ENCODE peak calls at places on chromosomes 7 and 10, in seven cellular contexts. W is mesenchymal stem cell, J is H9, H is neuronal stem cell, F is H1, X is IMR-90, G is mesendoderm. N is an unnamed sample.

GRCh38 chr7:158395349-158395748 is 192.3 kb downstream of the PTPRN2 start:
- DNase-seq in J (no peak), W (no peak), F (no peak), G (no peak), X (no peak), H (no peak), N (no peak)

GRCh38 chr7:84999450-84999849 is 187.4 kb downstream of the SEMA3D start:
- DNase-seq in F (no peak), H (no peak), G (no peak), X (no peak), W (no peak), J (no peak), N (no peak)

GRCh38 chr10:61901829-61902447 is 439 bp downstream of the ARID5B start:
- DNase-seq in H (peak; percentile 39), X (no peak), G (peak; percentile 59), F (peak; percentile 59), W (peak; percentile 65), J (no peak), N (peak; percentile 64)

GRCh38 chr10:43287056-43288007 is 20.5 kb upstream of the RASGEF1A start:
- DNase-seq in J (no peak), W (peak; percentile 5), X (no peak), F (no peak), G (peak; percentile 58), H (no peak), N (no peak)

GRCh38 chr7:150941983-150942590 is 36.0 kb downstream of the KCNH2 start:
- DNase-seq in F (no peak), J (peak; percentile 73), G (peak; percentile 28), W (no peak), H (no peak), X (no peak), N (no peak)

GRCh38 chr10:75286901-75287300 is 51.1 kb upstream of the COMTD1 start:
- DNase-seq in G (no peak), W (no peak), J (no peak), H (no peak), X (no peak), F (peak; percentile 30), N (no peak)

GRCh38 chr7:150748402-150748801 is 11.2 kb downstream of the GIMAP5 start:
- DNase-seq in W (no peak), G (no peak), F (no peak), X (no peak), J (no peak), H (no peak), N (no peak)

GRCh38 chr7:92594746-92595145 is 4.6 kb upstream of the FAM133B start:
- DNase-seq in W (no peak), J (no peak), F (no peak), X (no peak), G (no peak), H (no peak), N (no peak)

GRCh38 chr10:8389630-8390029 is 335.1 kb downstream of the GATA3 start:
- DNase-seq in F (no peak), G (no peak), X (no peak), H (no peak), W (no peak), J (no peak), N (peak; percentile 83)

GRCh38 chr7:50821457-50821977 is 38.8 kb upstream of the GRB10 start:
- DNase-seq in J (no peak), F (no peak), W (peak; percentile 55), X (peak; percentile 45), H (no peak), G (no peak), N (peak; percentile 95)
- H3K23ac ChIP-seq in J (no peak overlapping the region), F (no peak overlapping the region), W (no peak overlapping the region), X (no peak overlapping the region), H (no peak overlapping the region), G (no peak overlapping the region), N (no peak overlapping the region)

DNA sequence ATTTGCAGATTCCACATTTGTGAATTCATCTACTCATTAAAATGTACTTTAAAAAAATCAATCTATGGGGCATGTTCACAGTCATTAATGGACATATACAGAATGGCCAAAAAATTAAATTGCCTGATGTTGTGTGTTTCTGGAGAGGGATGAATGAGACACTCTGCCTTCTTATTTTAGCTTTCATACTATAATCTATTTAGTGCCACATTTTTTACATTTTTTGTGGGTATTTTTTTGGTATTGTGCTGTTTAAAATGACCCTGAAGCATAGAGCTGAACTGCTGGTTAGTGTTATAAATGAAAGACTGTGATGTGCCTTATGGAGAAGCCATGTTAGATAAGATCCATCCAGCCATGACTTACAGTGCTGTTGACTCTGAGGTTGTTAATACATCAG is 961.8 kb upstream of the LRRN3 start:
- DNase-seq in W (no peak), J (no peak), G (no peak), H (no peak), F (no peak), X (no peak), N (no peak)
- H3K23ac ChIP-seq in W (no peak overlapping the region), J (no peak overlapping the region), G (no peak overlapping the region), H (no peak overlapping the region), F (no peak overlapping the region), X (no peak overlapping the region), N (no peak overlapping the region)

GRCh38 chr10:86863443-86863842 is 94.0 kb downstream of the MMRN2 start:
- DNase-seq in J (no peak), F (no peak), H (no peak), G (peak; percentile 44), X (no peak), W (no peak), N (no peak)
- H3K23ac ChIP-seq in J (no peak overlapping the region), F (no peak overlapping the region), H (no peak overlapping the region), G (no peak overlapping the region), X (no peak overlapping the region), W (no peak overlapping the region), N (no peak overlapping the region)

DNA sequence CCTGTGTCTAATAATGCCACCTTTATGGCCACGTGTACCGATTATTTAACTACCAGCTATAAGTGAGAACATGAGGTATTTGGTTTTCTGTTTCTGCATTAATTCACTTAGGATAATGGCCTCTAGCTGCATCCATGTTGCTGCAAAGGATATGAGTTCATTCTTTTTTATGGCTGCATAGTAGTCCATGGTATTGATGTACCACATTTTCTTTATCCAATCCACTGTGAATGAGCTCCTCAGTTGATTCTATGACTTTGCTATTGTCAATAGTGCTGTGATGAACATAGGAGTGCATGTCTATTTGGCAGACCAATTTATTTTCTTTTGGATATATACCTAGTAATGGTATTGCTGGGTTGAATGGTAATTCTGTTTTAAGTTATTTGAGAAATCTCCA is 96.4 kb downstream of the SLC25A40 start:
- DNase-seq in H (no peak), F (no peak), X (no peak), J (no peak), W (no peak), G (no peak), N (no peak)
- H3K23ac ChIP-seq in H (no peak overlapping the region), F (no peak overlapping the region), X (no peak overlapping the region), J (no peak overlapping the region), W (no peak overlapping the region), G (no peak overlapping the region), N (no peak overlapping the region)

N was measured in trophoblast cell.